ENCODE peak calls at places on chromosomes 3 and 15, in six cellular contexts. N, Q, C, K, P and X are unnamed samples.

GRCh38 chr3:111852540-111852939 is 6.5 kb upstream of the PHLDB2 start:
- DNase-seq in N (no peak), Q (no peak), C (no peak), K (no peak), P (no peak), X (no peak)

GRCh38 chr3:10294030-10294591 is 1.4 kb upstream of the GHRL start:
- DNase-seq in N (no peak), Q (no peak), C (no peak), K (no peak), P (no peak), X (no peak)

GRCh38 chr3:160016972-160017371 is 28.3 kb downstream of the IL12A start:
- DNase-seq in N (no peak), Q (no peak), C (no peak), K (no peak), P (no peak), X (no peak)

GRCh38 chr3:190252080-190252479 is 70.2 kb downstream of the CLDN1 start:
- DNase-seq in N (no peak), Q (no peak), C (no peak), K (no peak), P (no peak), X (no peak)

GRCh38 chr3:27479816-27480543 is 4.2 kb downstream of the SLC4A7 start:
- DNase-seq in N (no peak), Q (no peak), C (no peak), K (no peak), P (no peak), X (no peak)

GRCh38 chr15:40291088-40291574 is 8.3 kb upstream of the ANKRD63 start:
- DNase-seq in N (no peak), Q (no peak), C (no peak), K (no peak), P (peak), X (no peak)

GRCh38 chr3:10946526-10946925 is 46.0 kb upstream of the SLC6A1 start:
- DNase-seq in N (no peak), Q (no peak), C (no peak), K (no peak), P (no peak), X (no peak)

GRCh38 chr15:63490345-63491034 is 13.9 kb upstream of the USP3 start:
- DNase-seq in N (no peak), Q (no peak), C (no peak), K (no peak), P (no peak), X (no peak)

GRCh38 chr15:87764461-87765236 is 491.9 kb downstream of the NTRK3 start:
- DNase-seq in N (no peak), Q (no peak), C (no peak), K (no peak), P (no peak), X (no peak)

GRCh38 chr3:47418167-47419082 is 37.6 kb downstream of the PTPN23 start:
- DNase-seq in N (no peak), Q (no peak), C (no peak), K (no peak), P (no peak), X (no peak)

GRCh38 chr3:52524258-52524751 is 9.4 kb downstream of the NT5DC2 start:
- DNase-seq in N (no peak), Q (no peak), C (no peak), K (no peak), P (no peak), X (no peak)

GRCh38 chr3:187838016-187838535 is 92.8 kb upstream of the BCL6 start:
- DNase-seq in N (no peak), Q (peak), C (no peak), K (no peak), P (no peak), X (no peak)

GRCh38 chr3:146166450-146167222 is 5.7 kb upstream of the PLOD2 start:
- DNase-seq in N (no peak), Q (no peak), C (no peak), K (no peak), P (no peak), X (no peak)

GRCh38 chr3:56919137-56919796 is 117.5 kb upstream of the ARHGEF3 start:
- DNase-seq in N (no peak), Q (no peak), C (no peak), K (no peak), P (no peak), X (no peak)

GRCh38 chr3:185279582-185280138 is 25.8 kb upstream of the EHHADH start:
- DNase-seq in N (no peak), Q (no peak), C (no peak), K (no peak), P (no peak), X (no peak)

GRCh38 chr3:175728566-175728965 is 869.4 kb downstream of the NAALADL2 start:
- DNase-seq in N (no peak), Q (no peak), C (no peak), K (no peak), P (no peak), X (no peak)

GRCh38 chr15:90701880-90702630 is 15.1 kb upstream of the BLM start:
- DNase-seq in N (no peak), Q (no peak), C (no peak), K (no peak), P (no peak), X (no peak)

GRCh38 chr15:61994216-61994615 is 66.0 kb downstream of the VPS13C start:
- DNase-seq in N (no peak), Q (no peak), C (no peak), K (no peak), P (no peak), X (no peak)

GRCh38 chr3:43757613-43758012 is 66.9 kb downstream of the ABHD5 start:
- DNase-seq in N (no peak), Q (no peak), C (no peak), K (no peak), P (no peak), X (no peak)

GRCh38 chr3:100634493-100635272 is 25.3 kb downstream of the ADGRG7 start:
- DNase-seq in N (no peak), Q (no peak), C (peak), K (no peak), P (no peak), X (no peak)

GRCh38 chr3:160643994-160644393 is 33.0 kb upstream of the ARL14 start:
- DNase-seq in N (no peak), Q (no peak), C (no peak), K (no peak), P (no peak), X (no peak)

GRCh38 chr3:177905173-177905894 is 630.9 kb upstream of the KCNMB2 start:
- DNase-seq in N (no peak), Q (peak), C (no peak), K (no peak), P (no peak), X (peak)

GRCh38 chr3:103056953-103057450 is 622.2 kb downstream of the ZPLD1 start:
- DNase-seq in N (no peak), Q (no peak), C (no peak), K (no peak), P (no peak), X (no peak)

GRCh38 chr3:133472242-133472641 is 72.4 kb downstream of the BFSP2 start:
- DNase-seq in N (no peak), Q (no peak), C (no peak), K (no peak), P (no peak), X (no peak)

GRCh38 chr3:187623285-187623814 is 46.8 kb downstream of the SST start:
- DNase-seq in N (no peak), Q (no peak), C (no peak), K (no peak), P (no peak), X (no peak)

GRCh38 chr3:64686446-64686908 is 1.3 kb downstream of the ADAMTS9 start:
- DNase-seq in N (no peak), Q (no peak), C (no peak), K (no peak), P (no peak), X (no peak)

GRCh38 chr3:58835075-58835474 is 168.5 kb upstream of the FAM3D start:
- DNase-seq in N (no peak), Q (no peak), C (no peak), K (no peak), P (no peak), X (no peak)

GRCh38 chr3:132543016-132543739 is 53.9 kb upstream of the ACKR4 start:
- DNase-seq in N (no peak), Q (no peak), C (no peak), K (no peak), P (no peak), X (no peak)

GRCh38 chr3:12194669-12195161 is 36.0 kb upstream of the TIMP4 start:
- DNase-seq in N (no peak), Q (no peak), C (no peak), K (no peak), P (no peak), X (no peak)

GRCh38 chr3:49025005-49025792 is 3.3 kb downstream of the NDUFAF3 start:
- DNase-seq in N (no peak), Q (no peak), C (no peak), K (no peak), P (no peak), X (no peak)